ENCODE peak calls at places on chromosomes 7 and 10, in nine cellular contexts. One of them, this sample, is unnamed.

GRCh38 chr7:106122713-106123112 is 10.6 kb upstream of the SYPL1 start:
- DNase-seq in thoracic aorta: no peak
- DNase-seq in type B pancreatic cell: no peak
- DNase-seq in WTC11: no peak
- DNase-seq in H54: no peak
- DNase-seq in mucosa of descending colon: no peak
- DNase-seq in NCI-H2107: no peak
- DNase-seq in T-helper 9 cell: no peak
- DNase-seq in HFFc6: no peak
- DNase-seq in this sample: no peak

GRCh38 chr7:43205171-43205795 is 92.8 kb downstream of the HECW1 start:
- DNase-seq in thoracic aorta: no peak
- DNase-seq in type B pancreatic cell: no peak
- DNase-seq in WTC11: no peak
- DNase-seq in H54: no peak
- DNase-seq in mucosa of descending colon: no peak
- DNase-seq in NCI-H2107: no peak
- DNase-seq in T-helper 9 cell: no peak
- DNase-seq in HFFc6: no peak
- DNase-seq in this sample: no peak

GRCh38 chr7:33996899-33997298 is 91.6 kb downstream of the BMPER start:
- DNase-seq in thoracic aorta: no peak
- DNase-seq in type B pancreatic cell: no peak
- DNase-seq in WTC11: no peak
- DNase-seq in H54: no peak
- DNase-seq in mucosa of descending colon: no peak
- DNase-seq in NCI-H2107: no peak
- DNase-seq in T-helper 9 cell: no peak
- DNase-seq in HFFc6: no peak
- DNase-seq in this sample: no peak

GRCh38 chr10:78760463-78761240 is 308.1 kb upstream of the ZMIZ1 start:
- DNase-seq in thoracic aorta: no peak
- DNase-seq in type B pancreatic cell: no peak
- DNase-seq in WTC11: no peak
- DNase-seq in H54: no peak
- DNase-seq in mucosa of descending colon: no peak
- DNase-seq in NCI-H2107: no peak
- DNase-seq in T-helper 9 cell: no peak
- DNase-seq in HFFc6: no peak
- DNase-seq in this sample: no peak

GRCh38 chr10:34489436-34489835 is 325.7 kb downstream of the PARD3 start:
- DNase-seq in thoracic aorta: no peak
- DNase-seq in type B pancreatic cell: no peak
- DNase-seq in WTC11: no peak
- DNase-seq in H54: no peak
- DNase-seq in mucosa of descending colon: no peak
- DNase-seq in NCI-H2107: no peak
- DNase-seq in T-helper 9 cell: no peak
- DNase-seq in HFFc6: no peak
- DNase-seq in this sample: no peak

GRCh38 chr7:149171894-149172533 is 23.3 kb upstream of the ZNF282 start:
- DNase-seq in thoracic aorta: no peak
- DNase-seq in type B pancreatic cell: no peak
- DNase-seq in WTC11: no peak
- DNase-seq in H54: no peak
- DNase-seq in mucosa of descending colon: no peak
- DNase-seq in NCI-H2107: no peak
- DNase-seq in T-helper 9 cell: no peak
- DNase-seq in HFFc6: no peak
- DNase-seq in this sample: no peak

GRCh38 chr7:80139179-80139578 is 4.5 kb downstream of the GNAI1 start:
- DNase-seq in thoracic aorta: no peak
- DNase-seq in type B pancreatic cell: no peak
- DNase-seq in WTC11: no peak
- DNase-seq in H54: no peak
- DNase-seq in mucosa of descending colon: no peak
- DNase-seq in NCI-H2107: no peak
- DNase-seq in T-helper 9 cell: no peak
- DNase-seq in HFFc6: no peak
- DNase-seq in this sample: no peak

GRCh38 chr7:123580406-123581161 is 21.0 kb upstream of the ASB15 start:
- DNase-seq in thoracic aorta: no peak
- DNase-seq in type B pancreatic cell: no peak
- DNase-seq in WTC11: no peak
- DNase-seq in H54: no peak
- DNase-seq in mucosa of descending colon: no peak
- DNase-seq in NCI-H2107: peak; percentile 12
- DNase-seq in T-helper 9 cell: no peak
- DNase-seq in HFFc6: peak; percentile 35
- DNase-seq in this sample: no peak

GRCh38 chr10:29648983-29649268 is 14.2 kb upstream of the SVIL start:
- DNase-seq in thoracic aorta: no peak
- DNase-seq in type B pancreatic cell: no peak
- DNase-seq in WTC11: no peak
- DNase-seq in H54: no peak
- DNase-seq in mucosa of descending colon: no peak
- DNase-seq in NCI-H2107: no peak
- DNase-seq in T-helper 9 cell: no peak
- DNase-seq in HFFc6: peak; percentile 20
- DNase-seq in this sample: no peak

GRCh38 chr10:70952446-70952845 is 64.1 kb upstream of the PCBD1 start:
- DNase-seq in thoracic aorta: no peak
- DNase-seq in type B pancreatic cell: no peak
- DNase-seq in WTC11: no peak
- DNase-seq in H54: no peak
- DNase-seq in mucosa of descending colon: no peak
- DNase-seq in NCI-H2107: no peak
- DNase-seq in T-helper 9 cell: no peak
- DNase-seq in HFFc6: no peak
- DNase-seq in this sample: no peak

GRCh38 chr7:115561341-115562110 is 469.0 kb downstream of the TFEC start:
- DNase-seq in thoracic aorta: no peak
- DNase-seq in type B pancreatic cell: no peak
- DNase-seq in WTC11: no peak
- DNase-seq in H54: peak; percentile 6
- DNase-seq in mucosa of descending colon: no peak
- DNase-seq in NCI-H2107: no peak
- DNase-seq in T-helper 9 cell: no peak
- DNase-seq in HFFc6: peak; percentile 94
- DNase-seq in this sample: no peak

GRCh38 chr10:132132391-132132841 is 54.3 kb upstream of the DPYSL4 start:
- DNase-seq in thoracic aorta: no peak
- DNase-seq in type B pancreatic cell: no peak
- DNase-seq in WTC11: no peak
- DNase-seq in H54: no peak
- DNase-seq in mucosa of descending colon: no peak
- DNase-seq in NCI-H2107: no peak
- DNase-seq in T-helper 9 cell: no peak
- DNase-seq in HFFc6: no peak
- DNase-seq in this sample: no peak

GRCh38 chr7:131948434-131949053 is 392.1 kb upstream of the PODXL start:
- DNase-seq in thoracic aorta: peak; percentile 76
- DNase-seq in type B pancreatic cell: no peak
- DNase-seq in WTC11: no peak
- DNase-seq in H54: peak; percentile 66
- DNase-seq in mucosa of descending colon: peak; percentile 57
- DNase-seq in NCI-H2107: no peak
- DNase-seq in T-helper 9 cell: no peak
- DNase-seq in HFFc6: no peak
- DNase-seq in this sample: no peak

GRCh38 chr10:70675496-70676161 is 3.3 kb downstream of the ADAMTS14 start:
- DNase-seq in thoracic aorta: no peak
- DNase-seq in type B pancreatic cell: no peak
- DNase-seq in WTC11: no peak
- DNase-seq in H54: no peak
- DNase-seq in mucosa of descending colon: no peak
- DNase-seq in NCI-H2107: no peak
- DNase-seq in T-helper 9 cell: no peak
- DNase-seq in HFFc6: no peak
- DNase-seq in this sample: no peak

GRCh38 chr10:13885238-13885990 is 298.6 kb downstream of the PRPF18 start:
- DNase-seq in thoracic aorta: no peak
- DNase-seq in type B pancreatic cell: no peak
- DNase-seq in WTC11: no peak
- DNase-seq in H54: no peak
- DNase-seq in mucosa of descending colon: no peak
- DNase-seq in NCI-H2107: no peak
- DNase-seq in T-helper 9 cell: no peak
- DNase-seq in HFFc6: no peak
- DNase-seq in this sample: no peak

GRCh38 chr10:50624866-50625491 is 1.2 kb upstream of the SGMS1 start:
- DNase-seq in thoracic aorta: peak; percentile 6
- DNase-seq in type B pancreatic cell: no peak
- DNase-seq in WTC11: peak; percentile 73
- DNase-seq in H54: peak; percentile 64
- DNase-seq in mucosa of descending colon: peak; percentile 90
- DNase-seq in NCI-H2107: no peak
- DNase-seq in T-helper 9 cell: peak; percentile 46
- DNase-seq in HFFc6: peak; percentile 70
- DNase-seq in this sample: peak; percentile 51

This sample was measured in effector memory CD4-positive, alpha-beta T cell.